ENCODE peak calls at places on chromosomes 11 and 22, in seven cellular contexts. One of them, this sample, is unnamed.

GRCh38 chr11:70111269-70112016 is 33.3 kb downstream of the ANO1 start:
- DNase-seq in BJ: no peak
- DNase-seq in RWPE1: no peak
- DNase-seq in body of pancreas: peak
- DNase-seq in astrocyte of the spinal cord: peak
- DNase-seq in A549: peak
- DNase-seq in cardiac muscle cell: peak
- DNase-seq in this sample: no peak

GRCh38 chr22:50209893-50210292 is 9.1 kb downstream of the SELENOO start:
- DNase-seq in BJ: no peak
- DNase-seq in RWPE1: peak
- DNase-seq in body of pancreas: peak
- DNase-seq in astrocyte of the spinal cord: peak
- DNase-seq in A549: peak
- DNase-seq in cardiac muscle cell: peak
- DNase-seq in this sample: peak

GRCh38 chr22:17990942-17991341 is 33.4 kb downstream of the MICAL3 start:
- DNase-seq in BJ: no peak
- DNase-seq in RWPE1: no peak
- DNase-seq in body of pancreas: no peak
- DNase-seq in astrocyte of the spinal cord: no peak
- DNase-seq in A549: no peak
- DNase-seq in cardiac muscle cell: no peak
- DNase-seq in this sample: no peak

GRCh38 chr11:27012254-27012921 is 18.5 kb downstream of the FIBIN start:
- DNase-seq in BJ: no peak
- DNase-seq in RWPE1: no peak
- DNase-seq in body of pancreas: no peak
- DNase-seq in astrocyte of the spinal cord: peak
- DNase-seq in A549: no peak
- DNase-seq in cardiac muscle cell: peak
- DNase-seq in this sample: peak

GRCh38 chr22:27842236-27842993 is 40.9 kb upstream of the MN1 start:
- DNase-seq in BJ: no peak
- DNase-seq in RWPE1: no peak
- DNase-seq in body of pancreas: no peak
- DNase-seq in astrocyte of the spinal cord: no peak
- DNase-seq in A549: no peak
- DNase-seq in cardiac muscle cell: peak
- DNase-seq in this sample: peak

GRCh38 chr22:39414377-39414776 is 14.8 kb downstream of the TAB1 start:
- DNase-seq in BJ: no peak
- DNase-seq in RWPE1: no peak
- DNase-seq in body of pancreas: no peak
- DNase-seq in astrocyte of the spinal cord: no peak
- DNase-seq in A549: no peak
- DNase-seq in cardiac muscle cell: no peak
- DNase-seq in this sample: no peak

GRCh38 chr11:88359529-88359928 is 22.0 kb upstream of the CTSC start:
- DNase-seq in BJ: no peak
- DNase-seq in RWPE1: no peak
- DNase-seq in body of pancreas: no peak
- DNase-seq in astrocyte of the spinal cord: no peak
- DNase-seq in A549: no peak
- DNase-seq in cardiac muscle cell: no peak
- DNase-seq in this sample: no peak

GRCh38 chr11:111977141-111978027 is 40.2 kb downstream of the DIXDC1 start:
- DNase-seq in BJ: no peak
- DNase-seq in RWPE1: peak
- DNase-seq in body of pancreas: peak
- DNase-seq in astrocyte of the spinal cord: peak
- DNase-seq in A549: no peak
- DNase-seq in cardiac muscle cell: peak
- DNase-seq in this sample: peak

GRCh38 chr11:125123947-125124633 is 12.7 kb upstream of the TMEM218 start:
- DNase-seq in BJ: no peak
- DNase-seq in RWPE1: peak
- DNase-seq in body of pancreas: peak
- DNase-seq in astrocyte of the spinal cord: peak
- DNase-seq in A549: peak
- DNase-seq in cardiac muscle cell: peak
- DNase-seq in this sample: peak

GRCh38 chr11:68999093-68999747 is 13.8 kb downstream of the MRGPRF start:
- DNase-seq in BJ: no peak
- DNase-seq in RWPE1: no peak
- DNase-seq in body of pancreas: no peak
- DNase-seq in astrocyte of the spinal cord: no peak
- DNase-seq in A549: no peak
- DNase-seq in cardiac muscle cell: no peak
- DNase-seq in this sample: peak

GRCh38 chr11:8098361-8098760 is 17.4 kb downstream of the TUB start:
- DNase-seq in BJ: no peak
- DNase-seq in RWPE1: no peak
- DNase-seq in body of pancreas: peak
- DNase-seq in astrocyte of the spinal cord: no peak
- DNase-seq in A549: no peak
- DNase-seq in cardiac muscle cell: no peak
- DNase-seq in this sample: peak

GRCh38 chr22:30822216-30823014 is 127.7 kb downstream of the OSBP2 start:
- DNase-seq in BJ: no peak
- DNase-seq in RWPE1: peak
- DNase-seq in body of pancreas: no peak
- DNase-seq in astrocyte of the spinal cord: no peak
- DNase-seq in A549: no peak
- DNase-seq in cardiac muscle cell: peak
- DNase-seq in this sample: no peak

GRCh38 chr11:109306322-109306721 is 115.7 kb upstream of the C11orf87 start:
- DNase-seq in BJ: no peak
- DNase-seq in RWPE1: no peak
- DNase-seq in body of pancreas: no peak
- DNase-seq in astrocyte of the spinal cord: no peak
- DNase-seq in A549: no peak
- DNase-seq in cardiac muscle cell: no peak
- DNase-seq in this sample: no peak

GRCh38 chr11:125167292-125167953 is 2.9 kb downstream of the PKNOX2 start:
- DNase-seq in BJ: no peak
- DNase-seq in RWPE1: no peak
- DNase-seq in body of pancreas: peak
- DNase-seq in astrocyte of the spinal cord: peak
- DNase-seq in A549: no peak
- DNase-seq in cardiac muscle cell: peak
- DNase-seq in this sample: peak

GRCh38 chr11:79963886-79964660 is 523.2 kb upstream of the TENM4 start:
- DNase-seq in BJ: no peak
- DNase-seq in RWPE1: no peak
- DNase-seq in body of pancreas: no peak
- DNase-seq in astrocyte of the spinal cord: no peak
- DNase-seq in A549: no peak
- DNase-seq in cardiac muscle cell: no peak
- DNase-seq in this sample: no peak

GRCh38 chr11:103380031-103380430 is 270.8 kb downstream of the DYNC2H1 start:
- DNase-seq in BJ: no peak
- DNase-seq in RWPE1: no peak
- DNase-seq in body of pancreas: no peak
- DNase-seq in astrocyte of the spinal cord: no peak
- DNase-seq in A549: no peak
- DNase-seq in cardiac muscle cell: no peak
- DNase-seq in this sample: no peak

GRCh38 chr11:76674517-76675400 is 4.2 kb upstream of the LRRC32 start:
- DNase-seq in BJ: no peak
- DNase-seq in RWPE1: no peak
- DNase-seq in body of pancreas: no peak
- DNase-seq in astrocyte of the spinal cord: no peak
- DNase-seq in A549: no peak
- DNase-seq in cardiac muscle cell: peak
- DNase-seq in this sample: no peak

GRCh38 chr11:76233936-76234703 is 27.8 kb upstream of the WNT11 start:
- DNase-seq in BJ: no peak
- DNase-seq in RWPE1: no peak
- DNase-seq in body of pancreas: peak
- DNase-seq in astrocyte of the spinal cord: peak
- DNase-seq in A549: no peak
- DNase-seq in cardiac muscle cell: no peak
- DNase-seq in this sample: peak

GRCh38 chr22:27329471-27329870 is 472.1 kb downstream of the MN1 start:
- DNase-seq in BJ: no peak
- DNase-seq in RWPE1: no peak
- DNase-seq in body of pancreas: no peak
- DNase-seq in astrocyte of the spinal cord: no peak
- DNase-seq in A549: no peak
- DNase-seq in cardiac muscle cell: peak
- DNase-seq in this sample: no peak

GRCh38 chr22:47204002-47204979 is 441.8 kb downstream of the TBC1D22A start:
- DNase-seq in BJ: no peak
- DNase-seq in RWPE1: no peak
- DNase-seq in body of pancreas: peak
- DNase-seq in astrocyte of the spinal cord: no peak
- DNase-seq in A549: no peak
- DNase-seq in cardiac muscle cell: no peak
- DNase-seq in this sample: peak

GRCh38 chr11:132402056-132402684 is 1031.8 kb downstream of the NTM start:
- DNase-seq in BJ: no peak
- DNase-seq in RWPE1: peak
- DNase-seq in body of pancreas: no peak
- DNase-seq in astrocyte of the spinal cord: peak
- DNase-seq in A549: peak
- DNase-seq in cardiac muscle cell: peak
- DNase-seq in this sample: peak

GRCh38 chr11:67732045-67732787 is 57.8 kb upstream of the ALDH3B2 start:
- DNase-seq in BJ: no peak
- DNase-seq in RWPE1: peak
- DNase-seq in body of pancreas: peak
- DNase-seq in astrocyte of the spinal cord: no peak
- DNase-seq in A549: peak
- DNase-seq in cardiac muscle cell: peak
- DNase-seq in this sample: peak
- TF ChIP-seq CTCF in BJ: peak
- TF ChIP-seq CTCF in RWPE1: no peak
- TF ChIP-seq CTCF in body of pancreas: no peak
- TF ChIP-seq CTCF in astrocyte of the spinal cord: no peak
- TF ChIP-seq CTCF in A549: peak
- TF ChIP-seq CTCF in cardiac muscle cell: peak
- TF ChIP-seq CTCF in this sample: no peak

DNA sequence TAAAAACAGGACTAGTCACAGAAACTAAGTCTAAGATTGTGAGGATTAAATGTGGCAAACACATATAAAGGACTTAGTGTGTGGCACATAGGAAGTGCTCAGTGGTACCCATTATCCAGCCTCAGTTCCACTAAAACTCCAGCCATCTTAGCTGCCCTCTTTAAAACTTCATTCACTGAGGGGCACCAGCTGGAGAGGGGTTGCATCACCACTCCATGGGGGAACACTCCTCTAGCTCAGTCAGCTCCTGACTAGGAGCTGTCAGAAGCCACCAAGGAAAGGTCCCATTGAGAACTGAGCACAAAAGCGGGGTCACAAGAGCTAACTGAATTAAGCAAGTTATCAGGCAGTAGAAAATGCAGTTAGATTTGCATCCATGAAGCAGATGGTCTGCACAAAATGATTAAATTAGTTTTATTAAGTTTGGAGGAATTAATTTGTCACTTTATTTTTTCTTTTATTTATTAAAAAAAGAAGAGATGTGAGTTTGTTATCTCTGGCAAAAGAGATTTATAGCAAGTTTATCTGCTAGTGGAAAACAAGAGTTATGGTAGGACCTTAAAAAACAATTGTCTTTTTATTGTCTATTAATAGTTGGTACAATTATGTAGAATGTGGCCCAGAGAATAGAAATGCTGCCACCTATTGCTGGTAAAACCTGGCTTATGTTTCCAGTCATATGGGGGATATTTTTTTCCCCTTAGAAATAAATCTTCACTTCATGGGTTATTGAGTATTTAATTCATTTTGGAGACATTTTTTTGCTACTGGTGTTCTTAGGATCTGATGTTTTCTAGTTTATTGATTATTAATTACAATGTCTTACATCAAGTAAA is 95.7 kb downstream of the NAV2 start:
- DNase-seq in BJ: no peak
- DNase-seq in RWPE1: no peak
- DNase-seq in body of pancreas: no peak
- DNase-seq in astrocyte of the spinal cord: no peak
- DNase-seq in A549: no peak
- DNase-seq in cardiac muscle cell: no peak
- DNase-seq in this sample: no peak
- TF ChIP-seq CTCF in BJ: peak
- TF ChIP-seq CTCF in RWPE1: peak
- TF ChIP-seq CTCF in body of pancreas: no peak
- TF ChIP-seq CTCF in astrocyte of the spinal cord: no peak
- TF ChIP-seq CTCF in A549: peak
- TF ChIP-seq CTCF in cardiac muscle cell: peak
- TF ChIP-seq CTCF in this sample: no peak

GRCh38 chr11:78588517-78588916 is 13.9 kb upstream of the NARS2 start:
- DNase-seq in BJ: no peak
- DNase-seq in RWPE1: no peak
- DNase-seq in body of pancreas: no peak
- DNase-seq in astrocyte of the spinal cord: no peak
- DNase-seq in A549: no peak
- DNase-seq in cardiac muscle cell: no peak
- DNase-seq in this sample: no peak

GRCh38 chr11:78587446-78587845 is 12.8 kb upstream of the NARS2 start:
- DNase-seq in BJ: no peak
- DNase-seq in RWPE1: no peak
- DNase-seq in body of pancreas: no peak
- DNase-seq in astrocyte of the spinal cord: no peak
- DNase-seq in A549: no peak
- DNase-seq in cardiac muscle cell: no peak
- DNase-seq in this sample: no peak

GRCh38 chr11:78583889-78584288 is 9.2 kb upstream of the NARS2 start:
- DNase-seq in BJ: no peak
- DNase-seq in RWPE1: no peak
- DNase-seq in body of pancreas: no peak
- DNase-seq in astrocyte of the spinal cord: no peak
- DNase-seq in A549: no peak
- DNase-seq in cardiac muscle cell: no peak
- DNase-seq in this sample: no peak

GRCh38 chr11:78586452-78587046 is 11.9 kb upstream of the NARS2 start:
- DNase-seq in BJ: no peak
- DNase-seq in RWPE1: no peak
- DNase-seq in body of pancreas: no peak
- DNase-seq in astrocyte of the spinal cord: no peak
- DNase-seq in A549: peak
- DNase-seq in cardiac muscle cell: no peak
- DNase-seq in this sample: no peak
- TF ChIP-seq CTCF in BJ: peak
- TF ChIP-seq CTCF in RWPE1: peak
- TF ChIP-seq CTCF in body of pancreas: no peak
- TF ChIP-seq CTCF in astrocyte of the spinal cord: peak
- TF ChIP-seq CTCF in A549: peak
- TF ChIP-seq CTCF in cardiac muscle cell: peak
- TF ChIP-seq CTCF in this sample: peak

DNA sequence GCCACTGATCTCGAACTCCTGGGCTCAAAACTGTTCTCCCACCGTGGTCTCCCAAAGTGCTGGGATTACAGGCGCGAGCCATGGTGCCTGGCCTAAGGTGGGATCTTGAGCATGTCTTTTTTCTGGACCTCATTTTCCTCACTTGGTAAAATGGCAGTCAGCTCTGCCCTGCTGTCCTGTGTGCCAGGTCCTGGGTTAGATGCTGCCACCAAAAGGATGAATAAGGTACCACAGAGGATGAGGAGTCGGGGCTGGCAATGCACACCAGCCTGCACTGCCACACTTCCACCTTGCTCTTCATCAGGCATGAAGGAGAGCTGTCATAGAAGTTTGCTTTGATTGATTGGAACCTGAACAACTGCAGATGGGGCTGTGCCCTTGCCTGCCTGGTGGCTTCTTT is 32.3 kb downstream of the ACO2 start:
- DNase-seq in BJ: no peak
- DNase-seq in RWPE1: no peak
- DNase-seq in body of pancreas: no peak
- DNase-seq in astrocyte of the spinal cord: no peak
- DNase-seq in A549: peak
- DNase-seq in cardiac muscle cell: no peak
- DNase-seq in this sample: peak
- TF ChIP-seq CTCF in BJ: peak
- TF ChIP-seq CTCF in RWPE1: no peak
- TF ChIP-seq CTCF in body of pancreas: no peak
- TF ChIP-seq CTCF in astrocyte of the spinal cord: peak
- TF ChIP-seq CTCF in A549: peak
- TF ChIP-seq CTCF in cardiac muscle cell: peak
- TF ChIP-seq CTCF in this sample: no peak